ENCODE peak calls at places on chromosomes 7 and 10, in five cellular contexts. One of them, this sample, is unnamed.

GRCh38 chr7:132065193-132065972 is 509.0 kb upstream of the PODXL start:
- DNase-seq in PC-3: peak; percentile 97
- DNase-seq in body of pancreas: no peak
- DNase-seq in IMR-90: peak; percentile 95
- DNase-seq in A549: peak; percentile 94
- DNase-seq in this sample: peak; percentile 92

GRCh38 chr7:47180268-47180826 is 401.6 kb downstream of the TNS3 start:
- DNase-seq in body of pancreas: peak; percentile 69
- DNase-seq in PC-3: peak; percentile 73
- DNase-seq in IMR-90: peak; percentile 72
- DNase-seq in A549: peak; percentile 66
- DNase-seq in this sample: peak; percentile 78

GRCh38 chr10:49360271-49361177 is 35.4 kb downstream of the DRGX start:
- DNase-seq in A549: no peak
- DNase-seq in PC-3: no peak
- DNase-seq in IMR-90: no peak
- DNase-seq in body of pancreas: no peak
- DNase-seq in this sample: no peak

GRCh38 chr7:151397026-151397425 is 12.8 kb downstream of the WDR86 start:
- DNase-seq in PC-3: no peak
- DNase-seq in body of pancreas: no peak
- DNase-seq in IMR-90: no peak
- DNase-seq in A549: no peak
- DNase-seq in this sample: no peak

GRCh38 chr7:158740013-158740656 is 35.5 kb upstream of the NCAPG2 start:
- DNase-seq in IMR-90: peak; percentile 91
- DNase-seq in A549: no peak
- DNase-seq in PC-3: peak; percentile 81
- DNase-seq in body of pancreas: no peak
- DNase-seq in this sample: peak; percentile 94

GRCh38 chr7:108452707-108453106 is 3.5 kb downstream of the NRCAM start:
- DNase-seq in A549: peak; percentile 52
- DNase-seq in IMR-90: peak; percentile 40
- DNase-seq in body of pancreas: no peak
- DNase-seq in PC-3: peak; percentile 28
- DNase-seq in this sample: peak; percentile 38

GRCh38 chr7:66634816-66635215 is 6.1 kb downstream of the KCTD7 start:
- DNase-seq in PC-3: no peak
- DNase-seq in IMR-90: no peak
- DNase-seq in A549: no peak
- DNase-seq in body of pancreas: no peak
- DNase-seq in this sample: peak; percentile 46

GRCh38 chr7:131173148-131173890 is 154.4 kb upstream of the MKLN1 start:
- DNase-seq in IMR-90: peak; percentile 52
- DNase-seq in PC-3: peak; percentile 82
- DNase-seq in A549: peak; percentile 90
- DNase-seq in body of pancreas: no peak
- DNase-seq in this sample: peak; percentile 11

GRCh38 chr10:122277737-122278136 is 6.6 kb downstream of the BTBD16 start:
- DNase-seq in A549: no peak
- DNase-seq in IMR-90: no peak
- DNase-seq in PC-3: no peak
- DNase-seq in body of pancreas: no peak
- DNase-seq in this sample: no peak

GRCh38 chr10:123564631-123565030 is 101.5 kb upstream of the GPR26 start:
- DNase-seq in A549: no peak
- DNase-seq in PC-3: peak; percentile 61
- DNase-seq in body of pancreas: no peak
- DNase-seq in IMR-90: no peak
- DNase-seq in this sample: no peak

DNA sequence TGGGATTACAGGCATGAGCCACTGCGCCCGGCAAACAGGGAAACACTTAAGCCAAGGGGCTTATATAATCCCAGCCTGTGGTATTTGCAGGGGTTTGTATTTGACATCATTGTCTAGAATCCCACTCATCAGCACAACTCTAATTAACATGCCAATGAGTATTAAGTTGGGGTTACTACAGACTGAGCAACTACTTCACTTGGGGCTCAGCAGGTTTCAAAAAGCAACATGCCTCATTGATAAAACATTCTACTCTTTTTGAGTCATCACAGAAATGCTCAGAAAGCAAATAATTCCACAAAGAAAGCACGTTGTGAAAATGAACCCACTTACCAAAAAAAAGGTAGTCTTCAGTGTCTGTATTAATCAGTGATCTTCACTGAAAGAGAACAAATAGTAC is 236.9 kb upstream of the CELF2 start:
- DNase-seq in A549: no peak
- DNase-seq in IMR-90: peak; percentile 64
- DNase-seq in PC-3: no peak
- DNase-seq in body of pancreas: no peak
- DNase-seq in this sample: no peak
- H3K9me3 ChIP-seq in A549: peaks cover 3% of the 10 kb centered on the region
- H3K9me3 ChIP-seq in IMR-90: peaks cover 2% of the 10 kb centered on the region
- H3K9me3 ChIP-seq in PC-3: no peaks in the 10 kb centered on the region
- H3K9me3 ChIP-seq in body of pancreas: no peaks in the 10 kb centered on the region
- H3K9me3 ChIP-seq in this sample: no peaks in the 10 kb centered on the region

GRCh38 chr10:128438417-128439063 is 312.3 kb upstream of the MKI67 start:
- DNase-seq in body of pancreas: no peak
- DNase-seq in PC-3: no peak
- DNase-seq in IMR-90: no peak
- DNase-seq in A549: no peak
- DNase-seq in this sample: no peak

GRCh38 chr10:128437786-128438350 is 311.6 kb upstream of the MKI67 start:
- DNase-seq in body of pancreas: no peak
- DNase-seq in IMR-90: no peak
- DNase-seq in PC-3: no peak
- DNase-seq in A549: no peak
- DNase-seq in this sample: no peak

GRCh38 chr10:128432423-128432822 is 306.2 kb upstream of the MKI67 start:
- DNase-seq in A549: no peak
- DNase-seq in body of pancreas: no peak
- DNase-seq in PC-3: no peak
- DNase-seq in IMR-90: no peak
- DNase-seq in this sample: no peak

GRCh38 chr10:128431997-128432396 is 305.8 kb upstream of the MKI67 start:
- DNase-seq in PC-3: no peak
- DNase-seq in A549: no peak
- DNase-seq in body of pancreas: no peak
- DNase-seq in IMR-90: no peak
- DNase-seq in this sample: no peak

GRCh38 chr10:128435811-128436210 is 309.6 kb upstream of the MKI67 start:
- DNase-seq in PC-3: no peak
- DNase-seq in body of pancreas: no peak
- DNase-seq in A549: no peak
- DNase-seq in IMR-90: no peak
- DNase-seq in this sample: no peak
- H3K27ac ChIP-seq in PC-3: no peak overlapping the region
- H3K27ac ChIP-seq in body of pancreas: no peak overlapping the region
- H3K27ac ChIP-seq in A549: no peak overlapping the region
- H3K27ac ChIP-seq in IMR-90: no peak overlapping the region
- H3K27ac ChIP-seq in this sample: no peak overlapping the region

GRCh38 chr7:55132890-55133551 is 114.2 kb downstream of the EGFR start:
- DNase-seq in IMR-90: peak; percentile 100
- DNase-seq in A549: peak; percentile 88
- DNase-seq in body of pancreas: no peak
- DNase-seq in PC-3: peak; percentile 98
- DNase-seq in this sample: peak; percentile 99
- H3K4me1 ChIP-seq in IMR-90: peaks cover 44% of the 10 kb centered on the region
- H3K4me1 ChIP-seq in A549: peaks cover 71% of the 10 kb centered on the region
- H3K4me1 ChIP-seq in body of pancreas: peaks cover 18% of the 10 kb centered on the region
- H3K4me1 ChIP-seq in PC-3: peaks cover 79% of the 10 kb centered on the region
- H3K4me1 ChIP-seq in this sample: peaks cover 31% of the 10 kb centered on the region

DNA sequence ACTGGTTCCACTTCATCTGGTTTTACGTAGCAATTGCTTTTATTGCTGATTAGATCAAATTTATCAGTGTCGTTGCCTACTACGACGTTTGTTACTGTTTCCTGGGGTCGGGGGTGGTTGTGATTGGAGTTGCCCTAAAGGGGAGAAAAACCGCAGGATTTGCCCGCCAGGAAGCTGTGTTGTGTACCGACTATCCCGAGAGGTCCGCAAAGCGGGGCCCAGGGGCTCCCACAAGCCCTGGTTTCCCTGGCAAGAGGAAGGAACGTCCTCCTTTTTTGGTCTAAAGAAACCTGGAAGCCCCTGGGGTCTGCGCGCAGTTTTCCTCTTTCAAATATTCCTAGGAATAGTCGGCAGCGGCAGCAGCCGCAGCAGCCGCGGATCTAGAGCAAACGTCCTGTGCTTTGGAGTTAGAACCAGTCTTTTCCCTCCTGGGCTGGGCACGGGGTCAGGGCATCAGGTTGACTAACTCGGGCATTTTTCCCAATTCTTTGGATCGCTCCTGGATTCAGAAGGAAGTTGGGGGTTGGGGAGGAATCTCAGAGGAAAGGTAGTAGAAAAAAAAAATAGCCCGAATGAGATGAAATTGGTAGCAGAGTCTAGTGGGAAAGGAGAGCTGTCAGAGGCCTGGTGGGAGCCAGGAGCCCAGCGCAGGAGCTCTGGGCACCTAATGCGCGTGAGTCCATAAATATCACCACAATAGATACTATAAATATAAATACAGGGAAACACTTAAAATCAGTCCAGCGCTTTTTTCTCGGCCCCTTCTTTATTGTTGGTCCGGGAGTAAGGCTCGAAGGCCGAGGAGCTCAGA is 4.6 kb downstream of the VAX1 start:
- DNase-seq in PC-3: no peak
- DNase-seq in body of pancreas: no peak
- DNase-seq in A549: no peak
- DNase-seq in IMR-90: no peak
- DNase-seq in this sample: no peak
- H3K9me3 ChIP-seq in PC-3: no peaks in the 10 kb centered on the region
- H3K9me3 ChIP-seq in body of pancreas: no peaks in the 10 kb centered on the region
- H3K9me3 ChIP-seq in A549: no peaks in the 10 kb centered on the region
- H3K9me3 ChIP-seq in IMR-90: peaks cover 6% of the 10 kb centered on the region
- H3K9me3 ChIP-seq in this sample: no peaks in the 10 kb centered on the region

GRCh38 chr10:132174237-132174636 is 12.5 kb upstream of the DPYSL4 start:
- DNase-seq in A549: no peak
- DNase-seq in IMR-90: no peak
- DNase-seq in body of pancreas: no peak
- DNase-seq in PC-3: no peak
- DNase-seq in this sample: no peak

GRCh38 chr10:132173185-132173584 is 13.6 kb upstream of the DPYSL4 start:
- DNase-seq in IMR-90: no peak
- DNase-seq in A549: no peak
- DNase-seq in PC-3: no peak
- DNase-seq in body of pancreas: no peak
- DNase-seq in this sample: no peak

GRCh38 chr10:132176647-132177046 is 10.1 kb upstream of the DPYSL4 start:
- DNase-seq in PC-3: no peak
- DNase-seq in A549: no peak
- DNase-seq in body of pancreas: no peak
- DNase-seq in IMR-90: no peak
- DNase-seq in this sample: no peak

GRCh38 chr10:132175907-132176581 is 10.7 kb upstream of the DPYSL4 start:
- DNase-seq in IMR-90: no peak
- DNase-seq in A549: no peak
- DNase-seq in PC-3: peak; percentile 53
- DNase-seq in body of pancreas: no peak
- DNase-seq in this sample: no peak

DNA sequence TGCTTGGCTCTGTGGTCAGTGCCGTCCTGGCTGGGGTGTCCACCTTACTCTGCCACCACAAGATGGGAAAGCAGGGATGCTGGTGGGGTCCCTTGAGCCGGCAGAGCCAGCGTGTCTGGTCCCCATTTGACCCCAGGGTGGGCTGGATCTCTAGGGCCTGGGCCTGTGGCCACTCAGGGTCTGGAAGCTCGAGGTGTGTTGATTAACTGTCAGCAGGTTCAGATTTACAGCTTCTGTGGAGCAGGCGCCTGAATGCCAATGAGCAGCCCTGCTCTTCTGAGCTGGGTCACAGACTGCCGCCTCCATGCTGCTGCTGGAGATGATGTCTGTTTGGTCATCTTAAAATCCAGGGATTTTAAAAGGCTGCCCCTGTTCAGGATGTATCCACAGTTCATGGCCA is 11.3 kb upstream of the DPYSL4 start:
- DNase-seq in IMR-90: no peak
- DNase-seq in A549: no peak
- DNase-seq in PC-3: no peak
- DNase-seq in body of pancreas: no peak
- DNase-seq in this sample: no peak
- H3K27ac ChIP-seq in IMR-90: no peak overlapping the region
- H3K27ac ChIP-seq in A549: peak overlapping the region; percentile 29
- H3K27ac ChIP-seq in PC-3: no peak overlapping the region
- H3K27ac ChIP-seq in body of pancreas: no peak overlapping the region
- H3K27ac ChIP-seq in this sample: no peak overlapping the region

GRCh38 chr7:27995228-27995627 is 185.4 kb downstream of the JAZF1 start:
- DNase-seq in PC-3: no peak
- DNase-seq in body of pancreas: no peak
- DNase-seq in A549: no peak
- DNase-seq in IMR-90: no peak
- DNase-seq in this sample: no peak
- H3K4me1 ChIP-seq in PC-3: peaks cover 11% of the 10 kb centered on the region
- H3K4me1 ChIP-seq in body of pancreas: peaks cover 12% of the 10 kb centered on the region
- H3K4me1 ChIP-seq in A549: peaks cover 6% of the 10 kb centered on the region
- H3K4me1 ChIP-seq in IMR-90: peaks cover 3% of the 10 kb centered on the region
- H3K4me1 ChIP-seq in this sample: peaks cover 2% of the 10 kb centered on the region

GRCh38 chr10:133465191-133465949 is 11.6 kb downstream of the SCART1 start:
- DNase-seq in A549: no peak
- DNase-seq in body of pancreas: no peak
- DNase-seq in PC-3: no peak
- DNase-seq in IMR-90: no peak
- DNase-seq in this sample: no peak
- H3K9me3 ChIP-seq in A549: no peaks in the 10 kb centered on the region
- H3K9me3 ChIP-seq in body of pancreas: no peaks in the 10 kb centered on the region
- H3K9me3 ChIP-seq in PC-3: no peaks in the 10 kb centered on the region
- H3K9me3 ChIP-seq in IMR-90: no peaks in the 10 kb centered on the region
- H3K9me3 ChIP-seq in this sample: no peaks in the 10 kb centered on the region

This sample was measured in mesenchymal stem cell.